ENCODE peak calls at places on chromosome X, in five cellular contexts. W, E, Z, V and F are unnamed samples.

GRCh38 chrX:109695637-109696036 is 37.4 kb downstream of the ACSL4 start:
- DNase-seq in Z (no peak), E (no peak), W (no peak), V (no peak), F (no peak)

GRCh38 chrX:15750611-15751159 is 12.6 kb downstream of the CA5B start:
- DNase-seq in V (no peak), E (no peak), Z (no peak), W (no peak), F (no peak)

GRCh38 chrX:1031521-1032430 is 180.7 kb downstream of the CRLF2 start:
- DNase-seq in W (no peak), E (no peak), V (no peak), Z (no peak), F (no peak)

GRCh38 chrX:49610718-49611310 is 12.0 kb downstream of the GAGE1 start:
- DNase-seq in Z (no peak), E (no peak), W (no peak), V (no peak), F (no peak)

GRCh38 chrX:130523460-130524394 is 121.9 kb downstream of the RBMX2 start:
- DNase-seq in Z (peak), W (peak), V (no peak), E (peak), F (no peak)

GRCh38 chrX:148984238-148984637 is 483.8 kb downstream of the AFF2 start:
- DNase-seq in Z (no peak), V (no peak), E (no peak), W (no peak), F (no peak)

GRCh38 chrX:11435568-11435967 is 142.4 kb downstream of the AMELX start:
- DNase-seq in W (no peak), V (no peak), E (peak), Z (peak), F (no peak)

GRCh38 chrX:112359906-112360305 is 277.3 kb upstream of the TRPC5 start:
- DNase-seq in E (no peak), V (no peak), W (no peak), Z (no peak), F (no peak)

GRCh38 chrX:106672527-106672926 is 54.0 kb upstream of the RNF128 start:
- DNase-seq in E (no peak), V (no peak), W (no peak), Z (no peak), F (no peak)

DNA sequence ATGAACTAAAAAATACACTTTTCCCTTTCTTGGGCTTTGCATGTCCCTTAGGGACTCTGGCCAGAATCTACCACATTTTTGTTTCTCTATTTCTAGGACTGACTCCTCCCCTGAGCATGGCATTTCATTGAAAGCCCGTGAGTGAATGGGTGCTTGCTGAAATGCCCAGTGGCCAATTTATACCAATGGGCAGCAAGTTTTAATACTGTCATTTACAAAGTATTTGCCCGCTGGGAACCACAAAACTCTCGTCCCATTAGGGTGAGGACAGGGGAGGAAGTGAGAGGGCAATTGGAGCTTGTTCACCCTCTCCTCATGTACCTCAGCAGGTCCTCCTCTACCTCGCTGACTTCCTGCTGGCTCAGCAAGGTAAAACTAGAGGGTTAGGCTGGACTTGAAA is 1.1 kb downstream of the SRPX2 start:
- DNase-seq in W (no peak), Z (peak), E (no peak), V (no peak), F (no peak)
- H3K4me3 ChIP-seq in W (peak), Z (peak), E (peak), V (peak), F (peak)

GRCh38 chrX:35798042-35798441 is at the start of gene MAGEB16:
- DNase-seq in W (no peak), V (no peak), Z (no peak), E (no peak), F (no peak)
- H3K4me3 ChIP-seq in W (no peak), V (no peak), Z (no peak), E (no peak), F (no peak)

GRCh38 chrX:108064613-108065012 is 19.7 kb downstream of the VSIG1 start:
- DNase-seq in W (no peak), Z (no peak), E (no peak), V (no peak), F (no peak)
- H3K4me3 ChIP-seq in W (no peak), Z (no peak), E (no peak), V (no peak), F (no peak)

DNA sequence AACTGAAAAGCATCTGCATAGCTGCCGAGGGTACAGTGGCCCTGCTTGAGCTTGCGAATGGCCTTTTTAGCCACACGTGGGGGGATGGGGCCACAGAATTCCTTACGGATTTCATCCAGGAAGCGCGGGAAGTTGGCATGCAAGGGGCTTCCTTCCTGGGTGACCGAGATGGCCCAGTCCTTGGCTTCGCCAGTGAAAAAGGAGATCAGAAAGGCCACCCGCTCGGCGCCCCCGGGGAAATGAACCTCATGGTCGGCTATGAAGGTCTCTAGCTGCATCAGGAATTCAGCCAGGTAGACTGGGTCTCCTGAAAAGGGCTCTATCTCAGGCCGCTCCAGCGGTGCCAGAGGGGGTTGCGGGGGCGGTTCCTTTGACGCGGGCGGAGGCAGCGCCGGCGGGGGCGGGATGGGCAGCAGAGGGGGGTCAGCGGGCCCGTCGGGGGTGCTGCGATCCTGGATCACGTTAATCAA is 918 bp downstream of the RTL5 start:
- DNase-seq in E (no peak), V (no peak), W (no peak), Z (no peak), F (no peak)
- H3K4me3 ChIP-seq in E (peak), V (peak), W (no peak), Z (peak), F (peak)

GRCh38 chrX:2696698-2697215 is 5.7 kb downstream of the CD99 start:
- DNase-seq in E (peak), V (no peak), W (no peak), Z (peak), F (no peak)
- H3K4me3 ChIP-seq in E (no peak), V (no peak), W (no peak), Z (no peak), F (no peak)

DNA sequence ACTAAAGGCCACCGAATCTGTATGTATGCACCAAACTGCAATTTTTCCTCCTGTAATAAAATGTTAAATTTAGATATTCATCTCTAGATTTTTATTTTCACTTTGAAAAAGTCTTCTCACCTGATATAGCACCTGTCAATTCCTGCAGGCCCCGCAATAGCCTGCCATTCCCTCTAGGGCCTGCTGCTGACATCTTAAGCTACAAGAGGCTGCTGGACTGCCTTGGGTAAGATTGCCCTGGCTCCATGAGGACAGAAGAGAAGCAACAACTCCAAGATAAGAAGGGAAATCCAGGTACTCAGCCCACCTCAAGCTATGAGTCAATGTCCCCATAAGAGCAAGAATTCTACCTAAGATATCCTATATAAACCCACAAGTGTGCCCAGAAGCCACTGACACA is 230.2 kb upstream of the AGTR2 start:
- DNase-seq in Z (no peak), W (no peak), E (no peak), V (no peak), F (no peak)
- H3K4me3 ChIP-seq in Z (no peak), W (no peak), E (no peak), V (no peak), F (no peak)